ENCODE peak calls at places on chromosomes 16 and 17, in ten cellular contexts. M is fibroblast of lung; L is mammary epithelial cell; P is GM23248; H is Panc1; K is tibial nerve; O is GM12865; B is AG04450; N is CD8-positive, alpha-beta T cell; I is adrenal gland. X is an unnamed sample.

GRCh38 chr17:58997756-58998553 is 108.7 kb downstream of the TRIM37 start:
- DNase-seq in M (no peak), L (no peak), P (peak), H (no peak), K (no peak), O (no peak), B (no peak), N (no peak), I (no peak), X (no peak)

GRCh38 chr16:75787421-75787820 is 61.1 kb upstream of the CPHXL start:
- DNase-seq in M (no peak), L (no peak), P (no peak), H (no peak), K (no peak), O (no peak), B (no peak), N (no peak), I (no peak), X (no peak)

GRCh38 chr17:61551255-61551742 is 39.7 kb downstream of the NACA2 start:
- DNase-seq in M (peak), L (no peak), P (peak), H (no peak), K (no peak), O (peak), B (no peak), N (no peak), I (no peak), X (no peak)

GRCh38 chr17:58788199-58788598 is 32.5 kb downstream of the PPM1E start:
- DNase-seq in M (no peak), L (no peak), P (no peak), H (no peak), K (no peak), O (no peak), B (no peak), N (no peak), I (no peak), X (no peak)

GRCh38 chr17:142102-142661 is 4.8 kb downstream of the SCGB1C2 start:
- DNase-seq in M (no peak), L (peak), P (peak), H (no peak), K (peak), O (peak), B (no peak), N (peak), I (peak), X (peak)

GRCh38 chr17:8832711-8833352 is 33.7 kb upstream of the MFSD6L start:
- DNase-seq in M (no peak), L (no peak), P (peak), H (no peak), K (no peak), O (peak), B (no peak), N (no peak), I (no peak), X (peak)

GRCh38 chr16:4500283-4500682 is 24.1 kb downstream of the HMOX2 start:
- DNase-seq in M (peak), L (peak), P (peak), H (no peak), K (no peak), O (no peak), B (peak), N (no peak), I (no peak), X (no peak)

GRCh38 chr17:57256708-57257112 is 387 bp downstream of the MSI2 start:
- DNase-seq in M (peak), L (peak), P (peak), H (no peak), K (peak), O (peak), B (no peak), N (peak), I (peak), X (peak)

GRCh38 chr16:83159049-83159448 is 532.3 kb downstream of the CDH13 start:
- DNase-seq in M (no peak), L (no peak), P (no peak), H (no peak), K (no peak), O (no peak), B (no peak), N (no peak), I (no peak), X (no peak)

GRCh38 chr17:45719335-45720071 is 64.6 kb upstream of the CRHR1 start:
- DNase-seq in M (peak), L (peak), P (peak), H (no peak), K (no peak), O (peak), B (peak), N (no peak), I (no peak), X (no peak)

GRCh38 chr16:65828296-65828695 is 538.2 kb upstream of the CDH5 start:
- DNase-seq in M (no peak), L (no peak), P (no peak), H (no peak), K (no peak), O (no peak), B (no peak), N (no peak), I (no peak), X (no peak)

DNA sequence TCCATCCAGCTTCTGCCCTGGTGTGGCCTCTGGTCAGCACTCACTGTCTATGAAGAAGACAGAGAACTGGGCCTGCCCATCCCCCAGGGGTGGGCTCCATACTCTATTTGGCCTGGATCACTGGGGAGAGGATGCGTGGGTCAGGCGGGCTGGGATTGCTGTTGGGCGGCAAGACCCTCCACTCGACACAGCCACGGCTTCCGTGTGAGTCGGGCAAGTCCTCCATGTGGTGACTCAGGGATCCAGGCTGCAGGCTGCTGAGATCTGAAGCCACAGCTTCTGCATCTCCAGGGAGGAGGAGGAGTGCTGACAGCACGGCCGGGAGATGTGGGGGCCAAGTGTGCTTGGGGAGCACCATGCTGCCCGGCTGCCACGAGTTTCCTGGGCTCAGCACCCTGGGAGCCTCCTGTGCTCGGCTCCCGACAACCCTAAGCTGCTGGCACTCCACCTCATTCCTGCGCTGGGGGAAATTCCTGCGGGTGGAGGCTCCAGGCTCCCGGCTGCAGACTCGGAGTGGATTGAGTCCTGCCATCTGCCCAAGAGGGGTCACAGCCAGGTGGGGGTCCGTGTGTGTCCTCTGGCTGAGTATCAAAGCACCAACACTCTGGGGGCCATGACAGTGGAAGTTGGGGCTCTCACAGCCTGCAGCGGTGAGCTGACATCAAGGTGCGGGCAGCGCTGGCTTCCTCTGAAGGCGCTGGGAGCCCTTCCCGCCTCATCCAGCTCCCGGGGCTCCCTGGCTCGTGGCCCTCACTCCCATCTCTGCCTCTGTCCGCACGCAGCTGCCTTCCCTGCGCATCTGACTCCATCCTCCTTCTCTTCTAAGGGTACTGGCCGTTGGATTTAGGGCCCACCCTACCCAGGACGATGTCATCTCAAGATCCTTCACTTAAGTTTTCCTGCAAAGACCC is 24.4 kb upstream of the CBFA2T3 start:
- DNase-seq in M (no peak), L (no peak), P (no peak), H (no peak), K (no peak), O (no peak), B (no peak), N (no peak), I (no peak), X (no peak)
- H3K4me3 ChIP-seq in M (no peak), L (no peak), P (no peak), H (no peak), K (no peak), O (no peak), B (no peak), N (no peak), I (no peak), X (no peak)

GRCh38 chr17:4641297-4642195 is at the start of gene ALOX15:
- DNase-seq in M (no peak), L (no peak), P (no peak), H (no peak), K (no peak), O (no peak), B (no peak), N (no peak), I (no peak), X (no peak)
- H3K4me3 ChIP-seq in M (no peak), L (no peak), P (no peak), H (no peak), K (no peak), O (no peak), B (no peak), N (no peak), I (no peak), X (no peak)

DNA sequence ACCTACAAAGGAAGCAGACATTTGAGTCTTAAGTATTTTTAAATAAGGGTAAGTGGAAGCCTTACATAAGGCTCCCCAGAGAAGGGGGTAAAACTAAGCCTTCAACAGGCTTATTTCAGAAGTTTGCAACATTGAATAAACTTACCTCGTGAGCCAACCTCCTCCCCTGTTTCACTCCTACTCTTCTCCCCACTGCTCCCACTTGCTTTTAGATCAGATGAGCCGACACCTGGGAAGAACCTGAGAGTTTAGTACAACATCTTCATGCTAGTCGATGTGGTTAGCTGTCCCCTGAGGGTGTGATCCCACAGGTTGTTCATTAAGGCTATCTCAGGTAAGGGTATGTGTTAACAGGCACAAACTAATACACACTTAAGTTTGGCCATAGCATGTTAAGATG is 13.8 kb downstream of the ZP2 start:
- DNase-seq in M (no peak), L (no peak), P (no peak), H (no peak), K (no peak), O (no peak), B (no peak), N (no peak), I (no peak), X (no peak)
- H3K4me3 ChIP-seq in M (no peak), L (no peak), P (no peak), H (no peak), K (no peak), O (no peak), B (no peak), N (no peak), I (no peak), X (no peak)

DNA sequence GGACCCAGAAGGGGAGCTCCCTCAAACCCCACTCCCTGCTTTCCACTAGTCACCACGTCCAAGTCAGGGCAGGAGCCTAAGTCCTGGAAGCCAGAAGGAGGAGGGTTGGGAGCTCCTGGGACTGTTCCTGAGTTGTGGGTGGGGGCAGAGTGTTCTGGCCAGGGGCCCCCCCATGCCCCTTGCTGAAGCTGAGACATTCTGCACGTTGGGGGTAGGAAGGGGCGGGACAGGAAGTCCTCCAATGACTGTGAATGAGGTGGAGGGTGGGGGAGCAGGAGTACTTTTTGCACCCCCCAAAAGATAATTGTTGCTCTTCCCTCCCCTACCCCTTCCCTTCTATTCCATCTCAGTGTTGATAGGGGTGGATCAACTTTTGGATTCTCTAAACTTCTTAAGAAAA is 21.4 kb upstream of the C17orf113 start:
- DNase-seq in M (no peak), L (no peak), P (no peak), H (no peak), K (no peak), O (no peak), B (no peak), N (peak), I (no peak), X (no peak)
- H3K4me3 ChIP-seq in M (no peak), L (no peak), P (peak), H (no peak), K (no peak), O (no peak), B (no peak), N (peak), I (no peak), X (no peak)

GRCh38 chr17:40320771-40321501 is 12.0 kb downstream of the RARA start:
- DNase-seq in M (no peak), L (no peak), P (peak), H (no peak), K (peak), O (no peak), B (no peak), N (peak), I (peak), X (no peak)

GRCh38 chr17:40323317-40323716 is 14.3 kb downstream of the RARA start:
- DNase-seq in M (no peak), L (no peak), P (no peak), H (no peak), K (no peak), O (no peak), B (no peak), N (no peak), I (no peak), X (no peak)

GRCh38 chr17:40319651-40320550 is 10.9 kb downstream of the RARA start:
- DNase-seq in M (no peak), L (no peak), P (peak), H (no peak), K (no peak), O (no peak), B (no peak), N (peak), I (peak), X (peak)

GRCh38 chr17:40322417-40323315 is 13.7 kb downstream of the RARA start:
- DNase-seq in M (peak), L (peak), P (peak), H (no peak), K (peak), O (peak), B (no peak), N (peak), I (peak), X (peak)

DNA sequence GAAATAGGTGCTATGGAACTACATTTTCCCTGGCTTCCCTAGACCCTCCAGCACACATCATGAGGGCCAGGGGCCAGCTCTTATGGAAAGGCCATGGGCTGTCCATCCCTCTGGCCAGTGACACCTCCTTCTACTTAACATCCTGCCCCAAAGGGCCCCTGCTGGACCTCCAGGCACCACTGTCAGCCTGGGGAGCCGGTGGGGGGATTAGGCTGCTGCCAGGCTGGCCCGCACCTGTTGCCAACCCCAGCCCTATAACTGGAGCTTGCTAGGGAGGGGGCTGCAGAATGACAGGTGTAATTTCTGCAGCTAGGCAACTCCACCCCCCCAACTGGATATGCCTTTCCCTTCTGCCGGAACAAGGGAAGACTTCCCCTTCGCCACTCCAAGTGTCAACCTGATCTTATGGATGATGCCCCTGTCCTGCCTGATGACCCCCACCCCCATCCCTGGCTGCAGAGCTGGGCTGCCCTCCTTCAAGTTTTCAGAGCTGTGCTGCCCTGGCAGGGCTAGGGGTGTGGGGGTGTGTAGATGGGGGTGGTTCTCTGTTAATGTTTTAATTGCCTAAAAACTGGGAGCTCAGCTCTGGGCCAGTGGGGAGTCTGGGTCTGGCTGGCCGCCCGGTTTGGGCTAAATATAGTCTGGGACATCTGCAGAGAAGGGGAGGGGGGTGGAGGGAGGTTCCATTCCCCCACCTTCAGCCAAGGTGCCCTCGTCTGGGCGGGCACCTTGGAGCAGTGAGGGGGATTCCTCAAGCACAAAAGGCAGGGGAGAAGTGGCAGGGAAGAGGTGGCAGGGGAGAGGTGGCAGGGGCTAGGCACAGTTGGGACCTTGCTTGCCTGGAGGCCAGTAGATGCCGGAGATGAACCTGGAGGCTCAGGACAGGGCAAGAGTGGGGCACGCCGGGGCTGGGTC is 12.8 kb downstream of the RARA start:
- DNase-seq in M (no peak), L (no peak), P (no peak), H (no peak), K (no peak), O (no peak), B (no peak), N (no peak), I (peak), X (no peak)
- H3K4me3 ChIP-seq in M (peak), L (no peak), P (peak), H (peak), K (peak), O (peak), B (peak), N (peak), I (no peak), X (no peak)

DNA sequence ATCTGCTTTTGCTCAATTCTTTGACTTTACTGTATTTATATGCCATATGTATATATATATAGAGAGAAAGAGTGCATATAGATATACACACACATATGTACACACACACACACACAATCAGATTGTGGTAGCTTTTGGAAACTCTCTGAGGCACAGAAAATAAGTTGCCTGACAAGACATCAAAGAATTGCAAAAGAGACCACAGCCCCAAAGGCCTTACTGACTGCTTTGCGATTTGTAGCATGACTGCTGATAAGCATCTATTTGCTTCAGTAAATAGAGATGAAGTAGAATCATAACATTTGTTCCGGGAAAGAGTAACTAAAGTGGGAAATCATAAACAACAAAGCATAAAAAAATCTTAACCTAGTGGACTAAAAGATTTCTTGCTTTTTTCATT is 9.4 kb upstream of the AMZ2 start:
- DNase-seq in M (no peak), L (no peak), P (no peak), H (no peak), K (no peak), O (peak), B (no peak), N (no peak), I (no peak), X (peak)
- H3K4me3 ChIP-seq in M (no peak), L (no peak), P (no peak), H (no peak), K (no peak), O (peak), B (no peak), N (no peak), I (no peak), X (no peak)

DNA sequence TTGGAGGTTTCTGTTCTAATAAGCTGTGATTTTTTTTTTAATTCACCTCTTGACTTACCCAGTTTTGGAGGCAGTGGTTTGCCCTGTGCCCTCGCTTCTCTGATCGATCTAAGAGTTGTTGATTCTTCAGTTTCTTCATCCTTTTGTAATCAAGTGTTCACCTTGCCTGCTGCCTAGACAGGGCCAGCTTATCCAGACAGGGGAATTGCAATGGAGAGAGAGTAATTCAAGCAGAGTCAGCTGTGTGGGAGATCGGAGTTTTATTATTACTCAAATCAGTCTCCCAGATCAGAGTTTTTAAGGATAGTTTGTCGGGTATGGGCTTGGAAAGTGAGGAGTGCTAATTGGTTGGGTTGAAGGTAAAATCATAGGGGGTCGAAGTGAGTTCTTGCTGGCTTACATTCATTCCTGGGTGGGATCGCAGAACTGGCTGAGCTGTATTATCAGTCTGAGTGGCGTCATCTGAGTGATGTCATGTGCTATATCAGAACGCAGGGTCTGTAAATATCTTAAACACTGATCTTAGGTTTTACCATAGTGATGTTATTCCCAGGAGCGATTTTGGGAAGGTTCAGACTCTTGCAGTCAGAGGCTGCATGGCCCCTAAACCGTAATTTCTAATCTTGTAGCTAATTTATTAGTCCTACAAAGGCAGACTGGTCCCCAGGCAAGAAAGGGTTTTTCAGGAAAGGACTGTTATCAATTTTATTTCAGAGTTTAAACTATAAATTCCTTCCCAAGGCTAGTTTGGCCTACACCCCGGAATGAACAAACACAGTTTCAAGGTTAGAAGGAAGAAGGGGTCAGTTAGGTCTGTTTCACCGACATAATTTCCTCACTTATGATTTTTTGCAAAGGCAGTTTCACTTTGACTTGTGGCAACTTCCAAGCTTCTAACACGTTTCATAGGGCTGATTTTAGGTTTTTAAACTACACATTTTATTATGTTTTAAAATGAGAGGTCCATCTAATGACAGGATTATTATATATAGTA is 21.5 kb upstream of the KCNJ16 start:
- DNase-seq in M (peak), L (no peak), P (peak), H (no peak), K (peak), O (no peak), B (no peak), N (no peak), I (peak), X (no peak)
- H3K4me3 ChIP-seq in M (peak), L (no peak), P (peak), H (no peak), K (peak), O (no peak), B (no peak), N (no peak), I (peak), X (no peak)